ENCODE peak calls at places on chromosomes 16 and 17, in six cellular contexts. P is endothelial cell of umbilical vein, M is A549, Z is NB4, G is WTC11, U is H1. X is an unnamed sample.

GRCh38 chr17:7587420-7587786 is 2.5 kb downstream of the SOX15 start:
- DNase-seq in U (no peak), M (no peak), G (no peak), P (no peak), Z (no peak), X (no peak)

GRCh38 chr16:11619327-11619851 is 32.7 kb upstream of the LITAF start:
- DNase-seq in U (no peak), P (no peak), Z (peak), M (no peak), G (no peak), X (no peak)

GRCh38 chr17:17681744-17682292 is 560 bp downstream of the RAI1 start:
- DNase-seq in G (no peak), M (no peak), Z (peak), U (no peak), P (no peak), X (no peak)

GRCh38 chr16:31708348-31708747 is 165.3 kb upstream of the ZNF267 start:
- DNase-seq in P (no peak), U (no peak), Z (no peak), M (no peak), G (no peak), X (no peak)

GRCh38 chr17:74089869-74090464 is 113.5 kb upstream of the RPL38 start:
- DNase-seq in U (peak), G (peak), Z (peak), P (no peak), M (peak), X (peak)

GRCh38 chr16:27174798-27175197 is 28.5 kb upstream of the KDM8 start:
- DNase-seq in G (no peak), Z (no peak), P (no peak), U (no peak), M (peak), X (no peak)

GRCh38 chr17:27463235-27463677 is 7.0 kb downstream of the KSR1 start:
- DNase-seq in U (no peak), Z (no peak), M (no peak), G (no peak), P (no peak), X (no peak)

GRCh38 chr17:2929881-2930533 is 133.4 kb downstream of the OR1D5 start:
- DNase-seq in P (peak), Z (peak), G (peak), U (peak), M (peak), X (peak)

GRCh38 chr17:18959845-18960240 is 7.9 kb downstream of the SLC5A10 start:
- DNase-seq in P (no peak), G (no peak), Z (no peak), M (no peak), U (no peak), X (no peak)

GRCh38 chr17:76968707-76969597 is 100.7 kb downstream of the MGAT5B start:
- DNase-seq in G (peak), U (peak), P (no peak), M (no peak), Z (peak), X (no peak)

GRCh38 chr16:78903237-78903636 is 697.3 kb downstream of the MAF start:
- DNase-seq in Z (no peak), U (no peak), G (no peak), M (no peak), P (no peak), X (no peak)

GRCh38 chr16:78900039-78900811 is 700.3 kb downstream of the MAF start:
- DNase-seq in G (no peak), Z (no peak), P (no peak), M (no peak), U (no peak), X (no peak)

GRCh38 chr16:78902291-78902690 is 698.2 kb downstream of the MAF start:
- DNase-seq in Z (no peak), G (no peak), P (no peak), U (no peak), M (no peak), X (no peak)

GRCh38 chr16:78906135-78906534 is 694.4 kb downstream of the MAF start:
- DNase-seq in U (peak), Z (no peak), P (no peak), G (peak), M (no peak), X (no peak)
- TF ChIP-seq MAX in U (no peak), Z (no peak), P (no peak), G (no peak), M (no peak), X (no peak)

GRCh38 chr17:61849674-61850073 is 13.7 kb downstream of the BRIP1 start:
- DNase-seq in G (no peak), Z (no peak), U (no peak), M (no peak), P (no peak), X (no peak)
- TF ChIP-seq MAX in G (no peak), Z (no peak), U (no peak), M (no peak), P (no peak), X (no peak)

GRCh38 chr16:56558024-56558747 is 6.7 kb upstream of the MT4 start:
- DNase-seq in M (peak), Z (no peak), P (no peak), U (no peak), G (no peak), X (no peak)
- TF ChIP-seq MAX in M (no peak), Z (no peak), P (no peak), U (no peak), G (no peak), X (no peak)

DNA sequence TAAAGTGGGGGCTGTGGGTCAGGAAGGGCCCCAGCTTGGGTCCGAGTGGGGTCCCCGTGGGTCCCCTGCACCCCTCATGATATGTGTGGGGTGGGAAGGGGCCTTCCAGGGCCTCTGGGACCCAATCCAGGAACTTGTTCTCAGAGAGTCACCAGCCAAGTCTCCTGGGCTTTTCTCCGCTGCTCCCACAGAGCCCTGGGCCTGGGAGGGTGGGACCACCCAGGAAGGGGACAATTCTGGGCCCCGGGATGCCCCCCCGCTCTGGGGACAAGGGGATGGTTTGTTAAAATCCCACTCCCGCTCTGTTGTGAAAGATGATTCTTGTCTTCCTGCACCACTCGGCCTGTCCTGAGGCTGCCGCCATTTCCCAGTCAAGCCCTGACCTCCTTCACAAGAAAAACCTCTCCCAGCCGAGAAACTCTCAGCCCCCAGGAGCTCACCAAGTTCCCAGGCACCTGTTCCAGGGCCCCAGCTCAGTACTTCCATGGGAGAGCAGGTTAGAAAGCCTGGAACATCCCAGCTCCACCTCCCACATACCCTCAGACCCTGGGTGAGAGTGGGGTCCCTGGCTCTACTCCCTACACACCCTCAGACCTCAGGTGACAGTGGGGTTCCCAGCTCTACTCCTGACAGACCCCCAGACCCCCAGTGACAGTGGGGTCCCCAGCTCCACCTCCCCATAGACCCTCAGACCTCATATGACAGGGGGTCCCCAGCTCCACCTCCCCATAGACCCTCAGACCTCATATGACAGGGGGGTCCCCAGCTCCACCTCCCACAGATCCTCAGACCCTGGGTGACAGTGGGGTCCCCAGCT is 75.1 kb downstream of the METRNL start:
- DNase-seq in P (no peak), U (no peak), M (no peak), G (no peak), Z (no peak), X (no peak)
- TF ChIP-seq MAX in P (no peak), U (no peak), M (no peak), G (no peak), Z (no peak), X (no peak)

GRCh38 chr17:78379134-78379497 is 667 bp downstream of the PGS1 start:
- DNase-seq in M (no peak), P (peak), U (no peak), Z (peak), G (no peak), X (peak)
- TF ChIP-seq MAX in M (no peak), P (no peak), U (no peak), Z (no peak), G (no peak), X (no peak)